ENCODE peak calls at places on chromosome 14, in four cellular contexts. K is stimulated activated CD4-positive, alpha-beta T cell treated with anti-CD3 and anti-CD28 coated beads, TNF-alpha, amount 100 ng/mL, for 4 hours; H is IMR-90; T is activated gamma-delta T cell treated with Interleukin-2 at 50 U/mL for 16 hours. N is an unnamed sample.

GRCh38 chr14:20516921-20517320 is 11.6 kb downstream of the RNASE10 start:
- DNase-seq in H (peak), T (no peak), K (no peak), N (peak)

GRCh38 chr14:105088812-105089745 is 23.8 kb upstream of the GPR132 start:
- DNase-seq in T (no peak), K (no peak), H (peak), N (no peak)

GRCh38 chr14:99579903-99580570 is 24.0 kb downstream of the CCDC85C start:
- DNase-seq in K (no peak), T (no peak), H (peak), N (peak)

GRCh38 chr14:56846970-56847928 is 37.0 kb upstream of the OTX2 start:
- DNase-seq in H (no peak), K (no peak), T (no peak), N (no peak)

GRCh38 chr14:93078830-93079229 is 36.9 kb downstream of the ITPK1 start:
- DNase-seq in H (peak), K (no peak), T (no peak), N (peak)

GRCh38 chr14:72652179-72652578 is 241.7 kb downstream of the DPF3 start:
- DNase-seq in H (peak), K (no peak), T (no peak), N (peak)

GRCh38 chr14:99156026-99156425 is 116.0 kb downstream of the BCL11B start:
- DNase-seq in T (no peak), H (no peak), K (no peak), N (no peak)

GRCh38 chr14:88518592-88519512 is 36.0 kb downstream of the PTPN21 start:
- DNase-seq in T (no peak), K (no peak), H (peak), N (peak)

GRCh38 chr14:76056128-76056527 is 70.6 kb downstream of the IFT43 start:
- DNase-seq in H (peak), K (no peak), T (no peak), N (no peak)

N was measured in astrocyte of the spinal cord.